ENCODE peak calls at places on chromosomes 2 and 18, in five cellular contexts. E is NCI-H1092, H is progenitor cell of endocrine pancreas, J is EL, Q is amygdala. N is an unnamed sample.

GRCh38 chr18:12282436-12283039 is 25.5 kb upstream of the TUBB6 start:
- DNase-seq in Q (no peak), E (no peak), H (no peak), J (peak), N (peak)

GRCh38 chr2:75616933-75617332 is 29.6 kb upstream of the MRPL19 start:
- DNase-seq in E (no peak), J (no peak), Q (no peak), H (no peak), N (no peak)

GRCh38 chr2:27051902-27052645 is 606 bp downstream of the AGBL5 start:
- DNase-seq in H (peak), E (no peak), J (no peak), Q (no peak), N (no peak)

GRCh38 chr2:153218851-153219250 is 259.7 kb downstream of the RPRM start:
- DNase-seq in E (no peak), J (no peak), Q (no peak), H (no peak), N (no peak)

GRCh38 chr2:238420878-238421694 is 5.6 kb upstream of the ASB1 start:
- DNase-seq in H (no peak), J (no peak), Q (no peak), E (no peak), N (no peak)

GRCh38 chr2:238817382-238817781 is 30.5 kb upstream of the TWIST2 start:
- DNase-seq in H (no peak), E (no peak), Q (no peak), J (no peak), N (no peak)

GRCh38 chr2:196314780-196315179 is 143.4 kb upstream of the STK17B start:
- DNase-seq in Q (no peak), H (no peak), J (peak), E (no peak), N (no peak)

GRCh38 chr2:80256396-80257167 is 48.0 kb downstream of the LRRTM1 start:
- DNase-seq in H (no peak), J (peak), Q (no peak), E (no peak), N (peak)

GRCh38 chr2:20223345-20224190 is 1.4 kb downstream of the SDC1 start:
- DNase-seq in E (no peak), J (peak), H (peak), Q (no peak), N (no peak)

GRCh38 chr2:239722760-239723448 is 302.2 kb downstream of the NDUFA10 start:
- DNase-seq in Q (no peak), H (no peak), E (no peak), J (no peak), N (no peak)

GRCh38 chr2:217064234-217065103 is 204.6 kb upstream of the TNP1 start:
- DNase-seq in Q (no peak), J (peak), E (no peak), H (no peak), N (peak)

GRCh38 chr2:160680294-160680693 is 186.7 kb upstream of the RBMS1 start:
- DNase-seq in J (no peak), H (no peak), E (no peak), Q (no peak), N (no peak)

GRCh38 chr18:61062241-61062640 is 271.0 kb upstream of the CDH20 start:
- DNase-seq in H (no peak), Q (no peak), J (no peak), E (no peak), N (no peak)

GRCh38 chr18:43605224-43605623 is 327.9 kb upstream of the SYT4 start:
- DNase-seq in J (no peak), Q (no peak), E (no peak), H (no peak), N (no peak)

GRCh38 chr2:85886585-85886984 is 2.2 kb downstream of the ST3GAL5 start:
- DNase-seq in H (no peak), J (peak), Q (no peak), E (no peak), N (no peak)

GRCh38 chr2:120401275-120402069 is 55.5 kb downstream of the INHBB start:
- DNase-seq in E (no peak), J (no peak), H (peak), Q (no peak), N (no peak)

GRCh38 chr2:46859482-46859881 is 56.1 kb downstream of the MCFD2 start:
- DNase-seq in H (no peak), E (no peak), Q (no peak), J (no peak), N (no peak)

GRCh38 chr2:10521891-10522448 is 73.8 kb upstream of the ODC1 start:
- DNase-seq in E (no peak), Q (no peak), J (no peak), H (no peak), N (no peak)

GRCh38 chr2:112092286-112093041 is 37.4 kb downstream of the TMEM87B start:
- DNase-seq in Q (no peak), E (no peak), H (no peak), J (peak), N (peak)

GRCh38 chr2:121480826-121481225 is 49.9 kb upstream of the RNU4ATAC start:
- DNase-seq in H (no peak), J (peak), E (no peak), Q (no peak), N (peak)

GRCh38 chr2:239370403-239370802 is 30.4 kb downstream of the HDAC4 start:
- DNase-seq in Q (no peak), J (no peak), E (no peak), H (no peak), N (no peak)

GRCh38 chr2:111534816-111535803 is 348.9 kb downstream of the ANAPC1 start:
- DNase-seq in Q (no peak), J (peak), E (no peak), H (no peak), N (peak)

GRCh38 chr18:46301081-46301480 is 196.9 kb downstream of the HAUS1 start:
- DNase-seq in H (no peak), E (no peak), J (no peak), Q (no peak), N (peak)